ENCODE peak calls at places on chromosomes 4 and X, in ten cellular contexts. One of them, this sample, is unnamed.

GRCh38 chr4:3371038-3371437 is 70.7 kb upstream of the HGFAC start:
- DNase-seq in right atrium auricular region: peak
- DNase-seq in effector memory CD4-positive, alpha-beta T cell: no peak
- DNase-seq in transverse colon: no peak
- DNase-seq in heart left ventricle: no peak
- DNase-seq in GM12878: no peak
- DNase-seq in suprapubic skin: no peak
- DNase-seq in SJCRH30: no peak
- DNase-seq in cardiac muscle cell: peak
- DNase-seq in A549: no peak
- DNase-seq in this sample: no peak

GRCh38 chr4:152021788-152022438 is 261.1 kb upstream of the GATB start:
- DNase-seq in right atrium auricular region: no peak
- DNase-seq in effector memory CD4-positive, alpha-beta T cell: no peak
- DNase-seq in transverse colon: no peak
- DNase-seq in heart left ventricle: peak
- DNase-seq in GM12878: no peak
- DNase-seq in suprapubic skin: no peak
- DNase-seq in SJCRH30: no peak
- DNase-seq in cardiac muscle cell: no peak
- DNase-seq in A549: no peak
- DNase-seq in this sample: no peak

GRCh38 chr4:176323511-176324160 is 3.9 kb downstream of the SPCS3 start:
- DNase-seq in right atrium auricular region: no peak
- DNase-seq in effector memory CD4-positive, alpha-beta T cell: no peak
- DNase-seq in transverse colon: no peak
- DNase-seq in heart left ventricle: no peak
- DNase-seq in GM12878: no peak
- DNase-seq in suprapubic skin: no peak
- DNase-seq in SJCRH30: no peak
- DNase-seq in cardiac muscle cell: no peak
- DNase-seq in A549: no peak
- DNase-seq in this sample: no peak

GRCh38 chr4:22514001-22514400 is 1.9 kb downstream of the ADGRA3 start:
- DNase-seq in right atrium auricular region: no peak
- DNase-seq in effector memory CD4-positive, alpha-beta T cell: no peak
- DNase-seq in transverse colon: no peak
- DNase-seq in heart left ventricle: no peak
- DNase-seq in GM12878: no peak
- DNase-seq in suprapubic skin: no peak
- DNase-seq in SJCRH30: no peak
- DNase-seq in cardiac muscle cell: no peak
- DNase-seq in A549: peak
- DNase-seq in this sample: no peak

GRCh38 chr4:17230727-17231126 is 281.2 kb downstream of the QDPR start:
- DNase-seq in right atrium auricular region: no peak
- DNase-seq in effector memory CD4-positive, alpha-beta T cell: no peak
- DNase-seq in transverse colon: no peak
- DNase-seq in heart left ventricle: no peak
- DNase-seq in GM12878: no peak
- DNase-seq in suprapubic skin: no peak
- DNase-seq in SJCRH30: no peak
- DNase-seq in cardiac muscle cell: no peak
- DNase-seq in A549: no peak
- DNase-seq in this sample: no peak

GRCh38 chrX:129139837-129140679 is 383.2 kb downstream of the SMARCA1 start:
- DNase-seq in right atrium auricular region: no peak
- DNase-seq in effector memory CD4-positive, alpha-beta T cell: no peak
- DNase-seq in transverse colon: no peak
- DNase-seq in heart left ventricle: no peak
- DNase-seq in GM12878: no peak
- DNase-seq in suprapubic skin: no peak
- DNase-seq in SJCRH30: no peak
- DNase-seq in cardiac muscle cell: no peak
- DNase-seq in A549: no peak
- DNase-seq in this sample: no peak

GRCh38 chr4:85149656-85150055 is 183.2 kb upstream of the WDFY3 start:
- DNase-seq in right atrium auricular region: no peak
- DNase-seq in effector memory CD4-positive, alpha-beta T cell: no peak
- DNase-seq in transverse colon: no peak
- DNase-seq in heart left ventricle: no peak
- DNase-seq in GM12878: no peak
- DNase-seq in suprapubic skin: no peak
- DNase-seq in SJCRH30: peak
- DNase-seq in cardiac muscle cell: no peak
- DNase-seq in A549: no peak
- DNase-seq in this sample: no peak

GRCh38 chrX:45449982-45450381 is 249.3 kb upstream of the DIPK2B start:
- DNase-seq in right atrium auricular region: no peak
- DNase-seq in effector memory CD4-positive, alpha-beta T cell: no peak
- DNase-seq in transverse colon: no peak
- DNase-seq in heart left ventricle: no peak
- DNase-seq in GM12878: no peak
- DNase-seq in suprapubic skin: no peak
- DNase-seq in SJCRH30: no peak
- DNase-seq in cardiac muscle cell: no peak
- DNase-seq in A549: no peak
- DNase-seq in this sample: no peak

GRCh38 chr4:36244257-36245084 is at the start of gene ARAP2:
- DNase-seq in right atrium auricular region: peak
- DNase-seq in effector memory CD4-positive, alpha-beta T cell: peak
- DNase-seq in transverse colon: peak
- DNase-seq in heart left ventricle: peak
- DNase-seq in GM12878: no peak
- DNase-seq in suprapubic skin: peak
- DNase-seq in SJCRH30: peak
- DNase-seq in cardiac muscle cell: peak
- DNase-seq in A549: peak
- DNase-seq in this sample: no peak

DNA sequence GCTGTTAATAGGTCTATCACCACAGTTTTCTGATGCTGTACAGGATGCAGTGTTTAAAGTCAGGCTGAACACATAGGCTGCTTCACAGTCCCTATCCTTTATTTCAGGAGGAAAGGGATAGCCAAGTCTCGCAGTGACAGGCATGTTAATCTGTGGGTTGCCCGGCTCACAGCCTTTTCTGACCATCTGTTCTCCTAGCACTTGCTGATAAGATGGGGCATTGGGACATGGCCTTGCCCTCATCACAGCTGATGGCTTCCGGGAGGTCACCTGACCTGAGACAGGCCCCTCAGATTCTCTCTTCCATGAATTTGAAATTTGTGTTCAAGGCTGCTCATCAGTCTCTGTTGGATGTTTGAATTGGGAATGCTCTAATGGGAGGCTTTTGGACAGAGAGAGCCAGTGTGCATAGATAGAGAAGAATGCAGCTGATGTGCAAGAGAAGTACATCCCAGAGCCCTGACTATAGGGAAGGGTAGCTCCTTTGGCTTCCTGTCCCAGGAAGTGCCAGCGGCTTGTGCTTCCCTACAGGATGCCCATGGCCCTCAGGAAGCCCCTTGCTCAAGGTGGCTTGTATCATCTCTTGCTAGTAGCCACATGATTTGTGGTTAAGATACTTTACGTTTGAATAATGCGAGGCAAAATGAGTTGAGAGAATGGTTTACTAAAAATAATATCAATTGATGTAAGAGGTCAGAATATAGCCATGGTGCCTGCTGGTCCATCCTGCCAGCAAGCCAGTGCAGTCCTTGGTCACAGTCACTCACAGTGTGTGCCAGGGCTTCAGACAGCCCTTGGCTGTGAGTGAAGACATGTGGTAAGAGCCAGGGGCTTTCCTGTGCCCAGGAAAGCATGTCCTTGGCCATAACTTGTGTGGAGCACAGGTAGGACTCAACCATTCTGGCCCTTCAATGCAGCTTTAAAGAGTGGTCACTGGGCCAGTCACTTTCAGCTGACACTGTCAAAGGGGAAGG is 88.6 kb downstream of the TSPAN7 start:
- DNase-seq in right atrium auricular region: no peak
- DNase-seq in effector memory CD4-positive, alpha-beta T cell: no peak
- DNase-seq in transverse colon: no peak
- DNase-seq in heart left ventricle: no peak
- DNase-seq in GM12878: no peak
- DNase-seq in suprapubic skin: no peak
- DNase-seq in SJCRH30: no peak
- DNase-seq in cardiac muscle cell: no peak
- DNase-seq in A549: no peak
- DNase-seq in this sample: no peak
- H3K27ac ChIP-seq in right atrium auricular region: peak
- H3K27ac ChIP-seq in effector memory CD4-positive, alpha-beta T cell: no peak
- H3K27ac ChIP-seq in transverse colon: no peak
- H3K27ac ChIP-seq in heart left ventricle: no peak
- H3K27ac ChIP-seq in GM12878: no peak
- H3K27ac ChIP-seq in suprapubic skin: no peak
- H3K27ac ChIP-seq in SJCRH30: no peak
- H3K27ac ChIP-seq in cardiac muscle cell: no peak
- H3K27ac ChIP-seq in A549: no peak
- H3K27ac ChIP-seq in this sample: no peak

GRCh38 chrX:115531818-115532403 is 29.1 kb upstream of the PLS3 start:
- DNase-seq in right atrium auricular region: no peak
- DNase-seq in effector memory CD4-positive, alpha-beta T cell: no peak
- DNase-seq in transverse colon: no peak
- DNase-seq in heart left ventricle: no peak
- DNase-seq in GM12878: no peak
- DNase-seq in suprapubic skin: no peak
- DNase-seq in SJCRH30: no peak
- DNase-seq in cardiac muscle cell: no peak
- DNase-seq in A549: no peak
- DNase-seq in this sample: no peak

GRCh38 chrX:115535421-115535820 is 25.6 kb upstream of the PLS3 start:
- DNase-seq in right atrium auricular region: no peak
- DNase-seq in effector memory CD4-positive, alpha-beta T cell: no peak
- DNase-seq in transverse colon: no peak
- DNase-seq in heart left ventricle: no peak
- DNase-seq in GM12878: no peak
- DNase-seq in suprapubic skin: no peak
- DNase-seq in SJCRH30: no peak
- DNase-seq in cardiac muscle cell: no peak
- DNase-seq in A549: no peak
- DNase-seq in this sample: no peak

GRCh38 chrX:115534383-115534782 is 26.6 kb upstream of the PLS3 start:
- DNase-seq in right atrium auricular region: no peak
- DNase-seq in effector memory CD4-positive, alpha-beta T cell: no peak
- DNase-seq in transverse colon: no peak
- DNase-seq in heart left ventricle: no peak
- DNase-seq in GM12878: no peak
- DNase-seq in suprapubic skin: no peak
- DNase-seq in SJCRH30: no peak
- DNase-seq in cardiac muscle cell: no peak
- DNase-seq in A549: no peak
- DNase-seq in this sample: no peak

GRCh38 chrX:115533485-115533884 is 27.5 kb upstream of the PLS3 start:
- DNase-seq in right atrium auricular region: no peak
- DNase-seq in effector memory CD4-positive, alpha-beta T cell: no peak
- DNase-seq in transverse colon: no peak
- DNase-seq in heart left ventricle: no peak
- DNase-seq in GM12878: no peak
- DNase-seq in suprapubic skin: no peak
- DNase-seq in SJCRH30: no peak
- DNase-seq in cardiac muscle cell: no peak
- DNase-seq in A549: no peak
- DNase-seq in this sample: no peak

GRCh38 chrX:115535844-115536243 is 25.1 kb upstream of the PLS3 start:
- DNase-seq in right atrium auricular region: no peak
- DNase-seq in effector memory CD4-positive, alpha-beta T cell: no peak
- DNase-seq in transverse colon: no peak
- DNase-seq in heart left ventricle: no peak
- DNase-seq in GM12878: no peak
- DNase-seq in suprapubic skin: no peak
- DNase-seq in SJCRH30: no peak
- DNase-seq in cardiac muscle cell: no peak
- DNase-seq in A549: no peak
- DNase-seq in this sample: no peak
- H3K27ac ChIP-seq in right atrium auricular region: no peak
- H3K27ac ChIP-seq in effector memory CD4-positive, alpha-beta T cell: no peak
- H3K27ac ChIP-seq in transverse colon: no peak
- H3K27ac ChIP-seq in heart left ventricle: no peak
- H3K27ac ChIP-seq in GM12878: no peak
- H3K27ac ChIP-seq in suprapubic skin: no peak
- H3K27ac ChIP-seq in SJCRH30: no peak
- H3K27ac ChIP-seq in cardiac muscle cell: no peak
- H3K27ac ChIP-seq in A549: no peak
- H3K27ac ChIP-seq in this sample: no peak

GRCh38 chrX:120559799-120560198 is 963 bp downstream of the CUL4B start:
- DNase-seq in right atrium auricular region: no peak
- DNase-seq in effector memory CD4-positive, alpha-beta T cell: no peak
- DNase-seq in transverse colon: no peak
- DNase-seq in heart left ventricle: no peak
- DNase-seq in GM12878: no peak
- DNase-seq in suprapubic skin: no peak
- DNase-seq in SJCRH30: no peak
- DNase-seq in cardiac muscle cell: peak
- DNase-seq in A549: no peak
- DNase-seq in this sample: no peak
- H3K27ac ChIP-seq in right atrium auricular region: peak
- H3K27ac ChIP-seq in effector memory CD4-positive, alpha-beta T cell: peak
- H3K27ac ChIP-seq in transverse colon: peak
- H3K27ac ChIP-seq in heart left ventricle: peak
- H3K27ac ChIP-seq in GM12878: peak
- H3K27ac ChIP-seq in suprapubic skin: peak
- H3K27ac ChIP-seq in SJCRH30: peak
- H3K27ac ChIP-seq in cardiac muscle cell: peak
- H3K27ac ChIP-seq in A549: peak
- H3K27ac ChIP-seq in this sample: peak

GRCh38 chr4:118979712-118980111 is 91.1 kb downstream of the SYNPO2 start:
- DNase-seq in right atrium auricular region: no peak
- DNase-seq in effector memory CD4-positive, alpha-beta T cell: no peak
- DNase-seq in transverse colon: no peak
- DNase-seq in heart left ventricle: no peak
- DNase-seq in GM12878: no peak
- DNase-seq in suprapubic skin: no peak
- DNase-seq in SJCRH30: no peak
- DNase-seq in cardiac muscle cell: no peak
- DNase-seq in A549: no peak
- DNase-seq in this sample: no peak

GRCh38 chr4:118981171-118981838 is 92.7 kb downstream of the SYNPO2 start:
- DNase-seq in right atrium auricular region: no peak
- DNase-seq in effector memory CD4-positive, alpha-beta T cell: no peak
- DNase-seq in transverse colon: no peak
- DNase-seq in heart left ventricle: no peak
- DNase-seq in GM12878: no peak
- DNase-seq in suprapubic skin: no peak
- DNase-seq in SJCRH30: no peak
- DNase-seq in cardiac muscle cell: no peak
- DNase-seq in A549: no peak
- DNase-seq in this sample: no peak

GRCh38 chr4:118983293-118983692 is 94.6 kb downstream of the SYNPO2 start:
- DNase-seq in right atrium auricular region: no peak
- DNase-seq in effector memory CD4-positive, alpha-beta T cell: no peak
- DNase-seq in transverse colon: no peak
- DNase-seq in heart left ventricle: no peak
- DNase-seq in GM12878: no peak
- DNase-seq in suprapubic skin: no peak
- DNase-seq in SJCRH30: no peak
- DNase-seq in cardiac muscle cell: no peak
- DNase-seq in A549: no peak
- DNase-seq in this sample: no peak

GRCh38 chr4:118985170-118986000 is 96.7 kb downstream of the SYNPO2 start:
- DNase-seq in right atrium auricular region: no peak
- DNase-seq in effector memory CD4-positive, alpha-beta T cell: no peak
- DNase-seq in transverse colon: no peak
- DNase-seq in heart left ventricle: no peak
- DNase-seq in GM12878: no peak
- DNase-seq in suprapubic skin: no peak
- DNase-seq in SJCRH30: no peak
- DNase-seq in cardiac muscle cell: no peak
- DNase-seq in A549: no peak
- DNase-seq in this sample: no peak

GRCh38 chr4:118981839-118982381 is 93.3 kb downstream of the SYNPO2 start:
- DNase-seq in right atrium auricular region: peak
- DNase-seq in effector memory CD4-positive, alpha-beta T cell: peak
- DNase-seq in transverse colon: peak
- DNase-seq in heart left ventricle: no peak
- DNase-seq in GM12878: no peak
- DNase-seq in suprapubic skin: peak
- DNase-seq in SJCRH30: peak
- DNase-seq in cardiac muscle cell: peak
- DNase-seq in A549: peak
- DNase-seq in this sample: no peak
- H3K27ac ChIP-seq in right atrium auricular region: peak
- H3K27ac ChIP-seq in effector memory CD4-positive, alpha-beta T cell: no peak
- H3K27ac ChIP-seq in transverse colon: peak
- H3K27ac ChIP-seq in heart left ventricle: peak
- H3K27ac ChIP-seq in GM12878: no peak
- H3K27ac ChIP-seq in suprapubic skin: no peak
- H3K27ac ChIP-seq in SJCRH30: no peak
- H3K27ac ChIP-seq in cardiac muscle cell: no peak
- H3K27ac ChIP-seq in A549: no peak
- H3K27ac ChIP-seq in this sample: peak